ENCODE peak calls at places on chromosome 17, in four cellular contexts. I is CD4-positive, alpha-beta memory T cell; F is Caco-2; Q is PC-3. S is an unnamed sample.

GRCh38 chr17:67696853-67697505 is 20.8 kb upstream of the NOL11 start:
- DNase-seq in Q (no peak), F (no peak), I (no peak), S (no peak)

GRCh38 chr17:79668344-79669250 is 57.7 kb upstream of the RBFOX3 start:
- DNase-seq in Q (no peak), F (peak; percentile 30), I (no peak), S (no peak)

GRCh38 chr17:21285164-21286065 is 904 bp downstream of the MAP2K3 start:
- DNase-seq in F (no peak), I (no peak), Q (peak; percentile 55), S (no peak)

GRCh38 chr17:39543669-39544068 is 64.1 kb downstream of the NEUROD2 start:
- DNase-seq in F (no peak), Q (no peak), I (no peak), S (no peak)

GRCh38 chr17:7579001-7579838 is at the start of gene CD68:
- DNase-seq in Q (peak; percentile 92), F (peak; percentile 79), I (no peak), S (no peak)

GRCh38 chr17:57612202-57613071 is 132.7 kb downstream of the CCDC182 start:
- DNase-seq in Q (no peak), F (peak; percentile 34), I (peak; percentile 61), S (no peak)

GRCh38 chr17:31089461-31089860 is 5.3 kb upstream of the NF1 start:
- DNase-seq in I (no peak), Q (no peak), F (no peak), S (no peak)

GRCh38 chr17:81044764-81045589 is 10.0 kb downstream of the BAIAP2 start:
- DNase-seq in I (no peak), F (no peak), Q (peak; percentile 75), S (no peak)

GRCh38 chr17:19016881-19017280 is 12.3 kb upstream of the FAM83G start:
- DNase-seq in F (no peak), I (no peak), Q (no peak), S (no peak)

GRCh38 chr17:36674278-36674650 is 72.9 kb downstream of the MRM1 start:
- DNase-seq in Q (no peak), F (no peak), I (peak; percentile 50), S (no peak)

GRCh38 chr17:81420769-81421462 is 25.7 kb downstream of the BAHCC1 start:
- DNase-seq in I (no peak), F (no peak), Q (no peak), S (no peak)

GRCh38 chr17:1244606-1245012 is 25.6 kb upstream of the BHLHA9 start:
- DNase-seq in I (no peak), Q (no peak), F (no peak), S (no peak)

GRCh38 chr17:82212331-82213250 is at the start of gene CCDC57:
- DNase-seq in I (peak; percentile 41), F (peak; percentile 82), Q (peak; percentile 76), S (no peak)

GRCh38 chr17:9116861-9117568 is 95.7 kb downstream of the NTN1 start:
- DNase-seq in I (no peak), F (no peak), Q (no peak), S (no peak)

GRCh38 chr17:40460585-40460975 is 17.3 kb downstream of the IGFBP4 start:
- DNase-seq in F (no peak), I (no peak), Q (peak; percentile 8), S (no peak)

GRCh38 chr17:48804936-48805411 is 12.1 kb downstream of the TTLL6 start:
- DNase-seq in I (peak; percentile 57), Q (peak; percentile 88), F (peak; percentile 86), S (peak; percentile 44)

GRCh38 chr17:8701221-8701620 is 43.4 kb downstream of the CCDC42 start:
- DNase-seq in I (no peak), Q (no peak), F (no peak), S (no peak)

GRCh38 chr17:1562178-1562643 is 381 bp downstream of the PITPNA start:
- DNase-seq in I (no peak), F (no peak), Q (no peak), S (peak; percentile 29)

GRCh38 chr17:38742431-38743308 is 5.5 kb downstream of the PCGF2 start:
- DNase-seq in Q (no peak), I (no peak), F (no peak), S (no peak)

GRCh38 chr17:310111-311010 is 42.2 kb downstream of the RPH3AL start:
- DNase-seq in I (no peak), Q (no peak), F (no peak), S (no peak)

GRCh38 chr17:56274491-56274890 is 121.2 kb downstream of the ANKFN1 start:
- DNase-seq in I (no peak), Q (no peak), F (no peak), S (no peak)

GRCh38 chr17:83179378-83179777 is 100.0 kb downstream of the METRNL start:
- DNase-seq in F (no peak), Q (no peak), I (no peak), S (no peak)

DNA sequence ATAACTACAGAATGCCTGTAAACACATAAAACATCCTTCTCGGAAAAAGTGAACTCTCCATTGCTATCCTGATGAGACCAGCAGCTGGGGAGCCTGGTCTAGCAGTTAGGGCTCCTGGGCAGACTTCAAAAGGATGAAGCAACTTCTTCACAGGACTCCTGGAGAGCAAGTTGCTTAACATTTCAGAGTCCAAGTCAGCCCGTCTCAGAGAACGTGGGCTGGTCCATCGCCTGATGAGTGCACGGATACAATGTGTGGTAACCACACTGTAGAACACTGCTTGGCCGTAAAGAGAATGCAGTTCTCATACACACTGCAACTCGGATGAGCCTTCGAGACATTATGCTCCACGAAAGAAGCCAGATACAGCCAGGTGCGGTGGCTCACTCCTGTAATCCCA is 52.7 kb downstream of the TMEM235 start:
- DNase-seq in I (no peak), Q (no peak), F (peak; percentile 79), S (no peak)
- H3K9me3 ChIP-seq in I (no peaks in the 10 kb centered on the region), Q (no peaks in the 10 kb centered on the region), F (no peaks in the 10 kb centered on the region), S (no peaks in the 10 kb centered on the region)

GRCh38 chr17:75364078-75364477 is 41.4 kb downstream of the GRB2 start:
- DNase-seq in F (no peak), I (no peak), Q (peak; percentile 94), S (no peak)
- H3K9me3 ChIP-seq in F (no peaks in the 10 kb centered on the region), I (no peaks in the 10 kb centered on the region), Q (no peaks in the 10 kb centered on the region), S (no peaks in the 10 kb centered on the region)

GRCh38 chr17:52604105-52604504 is 445.6 kb upstream of the CA10 start:
- DNase-seq in F (no peak), I (no peak), Q (no peak), S (no peak)
- H3K9me3 ChIP-seq in F (no peaks in the 10 kb centered on the region), I (no peaks in the 10 kb centered on the region), Q (peaks cover 23% of the 10 kb centered on the region), S (no peaks in the 10 kb centered on the region)

GRCh38 chr17:71039391-71039790 is 870.1 kb downstream of the KCNJ2 start:
- DNase-seq in Q (no peak), F (no peak), I (no peak), S (no peak)
- H3K9me3 ChIP-seq in Q (no peaks in the 10 kb centered on the region), F (no peaks in the 10 kb centered on the region), I (no peaks in the 10 kb centered on the region), S (no peaks in the 10 kb centered on the region)

GRCh38 chr17:46099865-46100264 is 93.4 kb downstream of the KANSL1 start:
- DNase-seq in I (no peak), F (no peak), Q (peak; percentile 25), S (no peak)
- H3K9me3 ChIP-seq in I (no peaks in the 10 kb centered on the region), F (no peaks in the 10 kb centered on the region), Q (no peaks in the 10 kb centered on the region), S (no peaks in the 10 kb centered on the region)

DNA sequence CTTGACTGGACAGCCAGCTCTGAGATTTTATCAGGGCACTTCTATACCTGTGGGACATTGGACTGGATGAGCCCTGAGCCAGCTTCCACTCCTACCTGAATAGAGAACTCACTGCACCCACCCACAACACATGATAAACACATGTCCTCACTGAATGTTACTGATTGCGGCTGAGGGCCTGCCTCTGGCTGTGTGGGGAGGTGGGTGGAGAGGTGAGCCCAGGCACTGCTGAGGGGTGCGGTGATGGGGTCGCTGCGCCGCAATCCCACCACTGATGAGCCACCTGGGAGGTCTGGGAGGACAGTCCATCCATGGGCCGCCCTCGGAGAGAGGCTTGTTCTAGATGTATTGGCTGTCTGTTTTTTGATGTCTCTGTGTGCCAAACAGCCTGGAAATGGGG is 5.4 kb downstream of the TMEM92 start:
- DNase-seq in I (no peak), F (no peak), Q (no peak), S (no peak)
- H3K9me3 ChIP-seq in I (no peaks in the 10 kb centered on the region), F (no peaks in the 10 kb centered on the region), Q (no peaks in the 10 kb centered on the region), S (no peaks in the 10 kb centered on the region)

DNA sequence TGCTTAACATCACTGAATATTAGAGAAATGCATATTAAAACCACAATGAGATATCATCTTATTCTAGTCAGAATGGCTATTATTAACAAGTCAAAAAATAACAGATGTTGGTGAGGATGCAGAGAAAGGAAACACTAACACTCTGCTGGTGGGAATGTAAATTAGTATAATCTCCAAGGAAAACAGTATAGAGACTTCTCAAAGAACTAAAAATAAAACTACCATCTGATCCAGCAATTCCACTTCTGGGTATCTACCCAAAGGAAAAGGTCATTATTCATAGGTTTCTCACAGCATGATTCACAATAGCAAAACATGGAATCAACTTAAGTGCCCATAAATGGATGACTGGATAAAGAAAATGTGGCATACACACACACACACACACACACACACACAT is 166.4 kb downstream of the CEP112 start:
- DNase-seq in I (no peak), F (no peak), Q (no peak), S (no peak)
- H3K9me3 ChIP-seq in I (no peaks in the 10 kb centered on the region), F (peaks cover 4% of the 10 kb centered on the region), Q (peaks cover 7% of the 10 kb centered on the region), S (no peaks in the 10 kb centered on the region)

GRCh38 chr17:61700252-61700651 is 109.2 kb upstream of the NACA2 start:
- DNase-seq in Q (no peak), F (no peak), I (no peak), S (no peak)
- H3K9me3 ChIP-seq in Q (peaks cover 15% of the 10 kb centered on the region), F (peaks cover 16% of the 10 kb centered on the region), I (no peaks in the 10 kb centered on the region), S (peaks cover 6% of the 10 kb centered on the region)

DNA sequence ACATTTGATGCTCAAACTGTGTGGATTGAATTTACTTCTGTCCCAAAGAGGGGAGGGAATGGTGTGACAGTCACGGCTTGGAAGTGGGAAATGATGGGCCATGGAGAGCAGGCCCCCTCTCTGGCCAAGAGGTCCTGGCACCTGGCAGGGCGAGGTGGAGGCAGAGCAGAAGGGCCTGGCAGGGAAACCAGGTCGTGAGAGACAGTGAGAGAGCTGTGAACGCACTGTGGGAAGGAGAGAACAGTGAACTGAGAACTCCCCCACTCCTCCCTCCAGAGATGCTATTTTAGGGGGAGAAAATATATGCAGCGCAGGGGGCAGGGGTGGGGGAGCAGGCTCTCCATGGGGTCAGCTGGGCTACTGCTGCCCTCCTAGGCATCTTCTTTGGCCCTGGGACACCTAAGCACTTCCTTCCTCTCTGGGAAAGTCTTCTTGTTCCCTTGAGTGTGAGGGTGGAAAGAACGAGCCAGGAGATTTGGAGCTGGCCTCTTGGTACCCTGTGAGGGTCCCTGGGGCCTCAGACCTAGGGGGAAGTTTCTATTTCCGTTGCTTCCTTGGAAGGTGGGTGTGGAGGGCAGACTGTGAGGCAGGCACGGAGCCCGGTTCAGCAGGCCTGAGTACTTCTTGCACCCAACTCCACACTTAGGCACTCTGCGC is 17.2 kb upstream of the TBX21 start:
- DNase-seq in I (no peak), Q (no peak), F (no peak), S (no peak)
- H3K9me3 ChIP-seq in I (no peaks in the 10 kb centered on the region), Q (no peaks in the 10 kb centered on the region), F (no peaks in the 10 kb centered on the region), S (peaks cover 3% of the 10 kb centered on the region)

GRCh38 chr17:26809033-26809432 is 484.9 kb upstream of the WSB1 start:
- DNase-seq in Q (no peak), I (no peak), F (no peak), S (no peak)

GRCh38 chr17:26807024-26807423 is 486.9 kb upstream of the WSB1 start:
- DNase-seq in I (no peak), Q (no peak), F (no peak), S (no peak)
- H3K9me3 ChIP-seq in I (no peaks in the 10 kb centered on the region), Q (peaks cover 35% of the 10 kb centered on the region), F (peaks cover 31% of the 10 kb centered on the region), S (no peaks in the 10 kb centered on the region)